ENCODE peak calls at places on chromosome 20, in four cellular contexts. One of them, this sample, is unnamed.
A peak's percentile ranks its signal among the peaks of the same experiment; 100 is the strongest.

GRCh38 chr20:475463-476357 is 13.4 kb upstream of the TBC1D20 start:
- DNase-seq in AG04450: no peak
- DNase-seq in fibroblast of lung: no peak
- DNase-seq in MM.1S: no peak
- DNase-seq in this sample: no peak

GRCh38 chr20:35598899-35599775 is 16.5 kb upstream of the SPAG4 start:
- DNase-seq in AG04450: no peak
- DNase-seq in fibroblast of lung: no peak
- DNase-seq in MM.1S: no peak
- DNase-seq in this sample: no peak

GRCh38 chr20:21516861-21517565 is 3.1 kb upstream of the NKX2-2 start:
- DNase-seq in AG04450: no peak
- DNase-seq in fibroblast of lung: no peak
- DNase-seq in MM.1S: no peak
- DNase-seq in this sample: no peak

GRCh38 chr20:51953731-51954340 is 151.5 kb upstream of the SALL4 start:
- DNase-seq in AG04450: no peak
- DNase-seq in fibroblast of lung: no peak
- DNase-seq in MM.1S: no peak
- DNase-seq in this sample: no peak

GRCh38 chr20:23257848-23258746 is 92.5 kb upstream of the NXT1 start:
- DNase-seq in AG04450: peak; percentile 59
- DNase-seq in fibroblast of lung: peak; percentile 91
- DNase-seq in MM.1S: no peak
- DNase-seq in this sample: no peak

GRCh38 chr20:47950103-47950502 is 164.8 kb upstream of the SULF2 start:
- DNase-seq in AG04450: no peak
- DNase-seq in fibroblast of lung: peak; percentile 73
- DNase-seq in MM.1S: no peak
- DNase-seq in this sample: peak; percentile 20

GRCh38 chr20:32168184-32168910 is 39.2 kb downstream of the PLAGL2 start:
- DNase-seq in AG04450: no peak
- DNase-seq in fibroblast of lung: peak; percentile 54
- DNase-seq in MM.1S: no peak
- DNase-seq in this sample: no peak

GRCh38 chr20:5665417-5665816 is 84.8 kb upstream of the SHLD1 start:
- DNase-seq in AG04450: no peak
- DNase-seq in fibroblast of lung: no peak
- DNase-seq in MM.1S: no peak
- DNase-seq in this sample: no peak

GRCh38 chr20:60718743-60719142 is 533.3 kb upstream of the CDH4 start:
- DNase-seq in AG04450: no peak
- DNase-seq in fibroblast of lung: no peak
- DNase-seq in MM.1S: no peak
- DNase-seq in this sample: no peak

DNA sequence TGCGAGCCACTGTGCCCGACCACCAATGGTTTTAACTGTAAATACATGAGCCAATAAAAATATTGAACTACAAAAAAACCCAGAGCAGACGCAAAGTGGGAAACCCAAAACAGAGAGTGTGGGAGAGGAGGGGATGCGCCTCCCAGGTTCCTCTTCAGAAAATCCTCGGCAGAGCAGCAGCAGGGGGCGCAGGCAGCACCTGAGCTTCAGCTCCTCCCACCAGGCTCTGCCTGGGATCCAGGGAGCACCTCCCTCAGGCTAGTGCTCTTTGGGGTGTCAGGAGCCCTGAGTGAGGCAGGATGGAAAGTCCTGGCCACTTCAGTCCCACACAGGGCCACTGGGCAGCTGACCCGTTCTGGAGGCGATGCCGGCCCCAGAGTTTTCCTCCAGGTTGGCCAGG is 536.9 kb upstream of the CDH4 start:
- DNase-seq in AG04450: no peak
- DNase-seq in fibroblast of lung: no peak
- DNase-seq in MM.1S: no peak
- DNase-seq in this sample: peak; percentile 11
- TF ChIP-seq CTCF in AG04450: no peak
- TF ChIP-seq CTCF in fibroblast of lung: no peak
- TF ChIP-seq CTCF in MM.1S: no peak
- TF ChIP-seq CTCF in this sample: peak; percentile 11

GRCh38 chr20:24993337-24994185 is 1.0 kb upstream of the APMAP start:
- DNase-seq in AG04450: no peak
- DNase-seq in fibroblast of lung: peak; percentile 36
- DNase-seq in MM.1S: peak; percentile 18
- DNase-seq in this sample: peak; percentile 71
- TF ChIP-seq CTCF in AG04450: peak; percentile 52
- TF ChIP-seq CTCF in fibroblast of lung: peak; percentile 43
- TF ChIP-seq CTCF in MM.1S: peak; percentile 32
- TF ChIP-seq CTCF in this sample: peak; percentile 76

GRCh38 chr20:46562009-46562372 is 11.5 kb upstream of the OCSTAMP start:
- DNase-seq in AG04450: no peak
- DNase-seq in fibroblast of lung: no peak
- DNase-seq in MM.1S: no peak
- DNase-seq in this sample: no peak

GRCh38 chr20:46562373-46563169 is 12.1 kb upstream of the OCSTAMP start:
- DNase-seq in AG04450: no peak
- DNase-seq in fibroblast of lung: peak; percentile 38
- DNase-seq in MM.1S: peak; percentile 79
- DNase-seq in this sample: peak; percentile 50

GRCh38 chr20:46564241-46564957 is 13.9 kb upstream of the OCSTAMP start:
- DNase-seq in AG04450: no peak
- DNase-seq in fibroblast of lung: no peak
- DNase-seq in MM.1S: no peak
- DNase-seq in this sample: no peak

GRCh38 chr20:46563848-46564197 is 13.4 kb upstream of the OCSTAMP start:
- DNase-seq in AG04450: no peak
- DNase-seq in fibroblast of lung: no peak
- DNase-seq in MM.1S: no peak
- DNase-seq in this sample: no peak

DNA sequence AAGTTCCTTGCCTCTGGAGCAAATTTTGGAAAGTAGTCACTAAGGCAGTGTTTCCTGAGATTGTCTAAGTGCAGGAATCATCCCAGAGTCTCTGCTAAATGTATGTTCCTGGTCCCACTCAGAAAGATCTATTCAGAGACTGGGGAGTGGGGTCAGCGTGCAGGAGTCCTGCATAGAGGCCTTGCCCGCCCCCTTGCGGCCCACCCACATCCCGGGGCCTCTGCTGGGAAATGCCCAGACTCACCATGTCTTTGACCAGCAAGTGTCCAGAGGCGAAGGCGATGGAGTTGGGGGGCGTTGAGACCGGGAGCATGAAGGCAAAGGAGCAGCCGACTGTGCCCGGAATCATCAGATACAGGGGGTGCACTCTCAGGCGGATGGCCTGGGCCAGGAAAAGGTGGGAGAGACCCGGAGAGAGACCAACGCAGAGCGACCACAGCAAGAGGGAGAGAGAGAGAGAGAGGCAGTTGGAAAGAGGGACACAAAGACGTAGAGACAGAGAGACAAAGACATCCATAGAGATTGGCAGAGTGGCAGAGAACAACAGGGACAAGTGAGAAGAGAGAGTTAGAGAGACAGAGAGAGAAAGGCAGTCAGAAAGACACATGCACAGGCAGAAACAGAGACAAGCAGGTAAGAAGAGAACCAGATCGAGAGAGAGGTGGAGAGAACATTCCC is 12.9 kb upstream of the OCSTAMP start:
- DNase-seq in AG04450: no peak
- DNase-seq in fibroblast of lung: no peak
- DNase-seq in MM.1S: no peak
- DNase-seq in this sample: no peak
- TF ChIP-seq CTCF in AG04450: no peak
- TF ChIP-seq CTCF in fibroblast of lung: no peak
- TF ChIP-seq CTCF in MM.1S: no peak
- TF ChIP-seq CTCF in this sample: no peak

DNA sequence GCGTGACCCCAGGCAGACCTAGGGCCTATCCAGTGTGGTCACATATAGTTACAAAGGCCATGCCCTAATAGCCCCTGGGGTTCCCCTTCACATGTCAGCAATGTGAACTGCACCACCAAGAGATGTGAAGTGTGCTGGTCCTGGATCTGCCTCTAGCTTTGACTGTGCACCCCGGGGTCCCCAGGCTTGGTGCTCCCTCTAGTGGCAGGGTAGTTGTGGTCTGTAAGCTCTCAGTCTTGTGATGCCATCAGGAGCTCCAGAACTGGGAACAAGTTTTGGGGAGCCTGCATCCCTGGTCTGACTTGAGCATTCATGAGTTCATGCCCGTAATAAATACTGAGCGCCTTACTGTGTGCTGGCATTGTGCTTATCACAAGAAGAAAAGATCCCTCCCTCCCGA is 143.4 kb downstream of the DHX35 start:
- DNase-seq in AG04450: no peak
- DNase-seq in fibroblast of lung: no peak
- DNase-seq in MM.1S: no peak
- DNase-seq in this sample: no peak
- TF ChIP-seq CTCF in AG04450: no peak
- TF ChIP-seq CTCF in fibroblast of lung: no peak
- TF ChIP-seq CTCF in MM.1S: peak; percentile 30
- TF ChIP-seq CTCF in this sample: no peak

DNA sequence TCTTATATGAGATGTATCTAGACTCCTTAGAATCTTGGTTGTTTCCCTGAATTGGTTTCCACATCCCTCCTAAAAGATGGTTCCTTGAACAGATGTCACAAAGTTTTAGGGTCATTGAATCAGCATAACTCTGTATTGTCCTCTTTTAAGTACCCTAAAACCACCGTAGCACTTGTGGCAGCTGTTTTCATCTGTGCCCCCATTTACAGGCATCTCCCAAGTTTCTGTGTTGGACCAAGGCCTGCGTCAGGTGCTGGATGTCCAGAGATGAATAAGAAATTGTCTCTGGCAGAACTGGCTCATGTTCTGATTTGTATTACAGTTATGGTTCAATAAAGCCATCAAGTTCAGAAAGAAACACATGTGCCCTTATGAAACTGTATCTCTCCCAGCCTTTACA is 48.3 kb downstream of the CTNNBL1 start:
- DNase-seq in AG04450: no peak
- DNase-seq in fibroblast of lung: no peak
- DNase-seq in MM.1S: no peak
- DNase-seq in this sample: no peak
- TF ChIP-seq CTCF in AG04450: no peak
- TF ChIP-seq CTCF in fibroblast of lung: no peak
- TF ChIP-seq CTCF in MM.1S: no peak
- TF ChIP-seq CTCF in this sample: no peak

GRCh38 chr20:40966103-40966502 is 62.5 kb upstream of the TOP1 start:
- DNase-seq in AG04450: no peak
- DNase-seq in fibroblast of lung: no peak
- DNase-seq in MM.1S: no peak
- DNase-seq in this sample: no peak
- TF ChIP-seq CTCF in AG04450: peak; percentile 49
- TF ChIP-seq CTCF in fibroblast of lung: peak; percentile 44
- TF ChIP-seq CTCF in MM.1S: peak; percentile 46
- TF ChIP-seq CTCF in this sample: no peak

GRCh38 chr20:64119301-64119680 is 11.9 kb upstream of the NPBWR2 start:
- DNase-seq in AG04450: no peak
- DNase-seq in fibroblast of lung: no peak
- DNase-seq in MM.1S: no peak
- DNase-seq in this sample: no peak

GRCh38 chr20:64116541-64117423 is 9.4 kb upstream of the NPBWR2 start:
- DNase-seq in AG04450: no peak
- DNase-seq in fibroblast of lung: no peak
- DNase-seq in MM.1S: no peak
- DNase-seq in this sample: no peak

GRCh38 chr20:64119681-64120341 is 12.4 kb upstream of the NPBWR2 start:
- DNase-seq in AG04450: no peak
- DNase-seq in fibroblast of lung: no peak
- DNase-seq in MM.1S: no peak
- DNase-seq in this sample: no peak

GRCh38 chr20:64116016-64116415 is 8.7 kb upstream of the NPBWR2 start:
- DNase-seq in AG04450: no peak
- DNase-seq in fibroblast of lung: no peak
- DNase-seq in MM.1S: no peak
- DNase-seq in this sample: no peak

DNA sequence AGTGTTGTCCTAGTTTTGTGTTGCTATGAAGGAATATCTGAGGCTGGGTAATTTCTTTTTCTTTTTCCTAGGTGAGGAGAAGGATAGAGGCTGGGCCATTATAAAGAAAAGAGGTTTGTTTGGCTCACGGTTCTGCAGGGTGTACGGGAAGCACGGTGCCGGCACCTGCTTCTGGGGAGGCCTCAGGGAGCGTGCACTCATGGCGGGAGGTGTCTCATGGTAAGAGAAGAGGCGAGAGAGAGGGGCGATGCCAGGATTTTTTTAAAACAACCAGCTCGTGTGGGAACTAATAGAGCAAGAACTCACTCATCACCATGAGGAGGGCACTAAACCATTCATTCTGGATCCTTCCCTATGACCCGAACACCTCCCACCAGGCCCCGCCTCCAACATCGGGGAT is 14.2 kb upstream of the NPBWR2 start:
- DNase-seq in AG04450: no peak
- DNase-seq in fibroblast of lung: no peak
- DNase-seq in MM.1S: no peak
- DNase-seq in this sample: no peak
- TF ChIP-seq CTCF in AG04450: no peak
- TF ChIP-seq CTCF in fibroblast of lung: no peak
- TF ChIP-seq CTCF in MM.1S: no peak
- TF ChIP-seq CTCF in this sample: no peak

DNA sequence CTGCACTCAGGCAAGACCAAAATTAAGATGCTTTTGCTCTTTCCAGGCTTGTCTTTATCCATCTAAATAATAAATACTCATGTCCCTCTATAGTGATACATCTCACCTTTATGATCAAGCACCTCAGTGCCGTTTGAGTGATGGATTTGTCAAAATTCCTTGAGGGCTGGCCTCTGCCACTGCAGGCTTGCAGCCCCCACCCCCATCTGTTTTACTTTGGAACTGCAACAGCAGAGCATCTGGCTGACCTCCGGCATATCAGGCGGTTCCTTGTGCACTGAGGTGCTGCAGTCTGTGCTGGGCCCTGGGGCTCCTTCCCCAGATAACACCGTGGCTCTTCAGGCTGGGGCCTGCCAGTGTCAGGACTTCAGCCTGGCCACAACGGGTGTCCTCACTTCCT is 386.9 kb downstream of the CDH26 start:
- DNase-seq in AG04450: no peak
- DNase-seq in fibroblast of lung: no peak
- DNase-seq in MM.1S: no peak
- DNase-seq in this sample: no peak
- TF ChIP-seq CTCF in AG04450: no peak
- TF ChIP-seq CTCF in fibroblast of lung: no peak
- TF ChIP-seq CTCF in MM.1S: no peak
- TF ChIP-seq CTCF in this sample: no peak